ENCODE peak calls at places on chromosomes 7 and 10, in five cellular contexts. A is NCI-H460, W is NCI-H82, O is AG10803, S is T-helper 1 cell. M is an unnamed sample.

GRCh38 chr10:21497177-21497807 is 28.2 kb downstream of the SKIDA1 start:
- DNase-seq in A (peak), S (no peak), W (peak), O (peak), M (peak)

GRCh38 chr7:1466524-1467271 is 7.4 kb upstream of the MICALL2 start:
- DNase-seq in W (peak), O (peak), A (no peak), S (no peak), M (peak)

GRCh38 chr7:158811894-158812293 is 17.4 kb downstream of the ESYT2 start:
- DNase-seq in S (no peak), O (peak), W (no peak), A (no peak), M (no peak)

GRCh38 chr7:40570218-40570617 is 435.4 kb downstream of the SUGCT start:
- DNase-seq in A (no peak), O (peak), W (no peak), S (no peak), M (no peak)

GRCh38 chr10:1155791-1156615 is 99.8 kb downstream of the WDR37 start:
- DNase-seq in S (no peak), A (no peak), W (no peak), O (no peak), M (no peak)

GRCh38 chr10:106540606-106541005 is 623.9 kb downstream of the SORCS1 start:
- DNase-seq in S (no peak), O (peak), A (peak), W (no peak), M (no peak)

GRCh38 chr10:69657866-69658265 is 27.8 kb downstream of the FAM241B start:
- DNase-seq in S (no peak), A (no peak), W (no peak), O (no peak), M (no peak)

GRCh38 chr7:70392870-70393269 is 739.1 kb upstream of the GALNT17 start:
- DNase-seq in S (no peak), W (peak), A (no peak), O (no peak), M (peak)

GRCh38 chr7:82158327-82158726 is 285.2 kb downstream of the CACNA2D1 start:
- DNase-seq in O (no peak), S (no peak), W (no peak), A (no peak), M (peak)

GRCh38 chr7:50649259-50649885 is 84.2 kb upstream of the DDC start:
- DNase-seq in S (no peak), A (no peak), W (no peak), O (no peak), M (no peak)

GRCh38 chr10:63431962-63432797 is 33.6 kb downstream of the JMJD1C start:
- DNase-seq in S (peak), A (no peak), W (no peak), O (no peak), M (no peak)

GRCh38 chr7:155194531-155195140 is 103.0 kb upstream of the INSIG1 start:
- DNase-seq in O (no peak), S (no peak), A (no peak), W (no peak), M (no peak)

GRCh38 chr10:69172241-69172998 is 7.6 kb upstream of the SUPV3L1 start:
- DNase-seq in A (no peak), W (no peak), S (no peak), O (peak), M (no peak)

GRCh38 chr7:29095666-29096560 is 50.4 kb downstream of the CPVL start:
- DNase-seq in S (no peak), O (peak), A (no peak), W (no peak), M (no peak)

GRCh38 chr7:158576050-158576762 is 11.4 kb downstream of the PTPRN2 start:
- DNase-seq in W (no peak), S (no peak), A (no peak), O (no peak), M (no peak)

GRCh38 chr10:125192620-125193019 is 32.3 kb upstream of the CTBP2 start:
- DNase-seq in A (no peak), W (no peak), O (no peak), S (no peak), M (no peak)

GRCh38 chr7:7912937-7913336 is 55.7 kb upstream of the GLCCI1 start:
- DNase-seq in O (no peak), W (no peak), S (no peak), A (no peak), M (no peak)

GRCh38 chr7:155918720-155919399 is 106.6 kb upstream of the SHH start:
- DNase-seq in O (no peak), A (peak), S (no peak), W (no peak), M (no peak)

GRCh38 chr7:158680754-158681153 is 23.9 kb downstream of the NCAPG2 start:
- DNase-seq in S (no peak), O (peak), W (no peak), A (no peak), M (no peak)

GRCh38 chr7:19665399-19666008 is 43.3 kb downstream of the POLR1F start:
- DNase-seq in O (peak), W (peak), A (peak), S (no peak), M (peak)

GRCh38 chr7:135859548-135859947 is 110.9 kb upstream of the FAM180A start:
- DNase-seq in A (no peak), W (no peak), O (peak), S (no peak), M (no peak)

GRCh38 chr7:135784013-135784412 is 35.4 kb upstream of the FAM180A start:
- DNase-seq in S (no peak), O (no peak), W (no peak), A (no peak), M (no peak)

GRCh38 chr7:49294611-49295010 is 370.3 kb downstream of the CDC14C start:
- DNase-seq in O (peak), S (no peak), A (no peak), W (no peak), M (no peak)

GRCh38 chr7:121076350-121077164 is 88.0 kb downstream of the CPED1 start:
- DNase-seq in O (peak), W (no peak), A (no peak), S (no peak), M (no peak)

GRCh38 chr10:49606981-49607535 is 3.1 kb upstream of the SLC18A3 start:
- DNase-seq in A (peak), S (peak), O (peak), W (peak), M (peak)

GRCh38 chr10:43199684-43200537 is 61.7 kb downstream of the CSGALNACT2 start:
- DNase-seq in A (no peak), O (no peak), W (no peak), S (no peak), M (no peak)

GRCh38 chr7:129569811-129570215 is 41.7 kb upstream of the NRF1 start:
- DNase-seq in S (no peak), O (peak), A (no peak), W (no peak), M (peak)

M was measured in NCI-H69.